ENCODE peak calls at places on chromosomes 3 and 15, in six cellular contexts. Q is neural progenitor cell, F is fibroblast of lung, O is left lung, W is right atrium auricular region, B is endothelial cell of umbilical vein. Y is an unnamed sample. For H3K4me1, the result is how much of the 10 kb centered on the place peaks cover.

GRCh38 chr3:4797201-4797600 is 182.0 kb upstream of the BHLHE40 start:
- DNase-seq in F (peak), O (no peak), Q (no peak), W (no peak), B (no peak), Y (no peak)

GRCh38 chr3:52705688-52706686 is at the start of the genes GLT8D1 and SPCS1:
- DNase-seq in Q (peak), F (peak), W (peak), B (peak), O (peak), Y (peak)

GRCh38 chr15:79863886-79864285 is 32.9 kb downstream of the MTHFS start:
- DNase-seq in B (peak), Q (no peak), W (no peak), O (no peak), F (no peak), Y (no peak)

GRCh38 chr3:136193273-136194043 is 2.7 kb downstream of the MSL2 start:
- DNase-seq in B (peak), F (peak), Q (no peak), O (no peak), W (no peak), Y (no peak)

GRCh38 chr3:186209810-186210752 is 101.2 kb upstream of the ETV5 start:
- DNase-seq in F (peak), B (no peak), W (no peak), Q (peak), O (no peak), Y (peak)

GRCh38 chr15:90291679-90292356 is 26.3 kb downstream of the NGRN start:
- DNase-seq in B (no peak), F (no peak), W (peak), O (no peak), Q (no peak), Y (no peak)

GRCh38 chr15:63025460-63025859 is 17.1 kb upstream of the TPM1 start:
- DNase-seq in B (no peak), Q (no peak), W (no peak), F (no peak), O (no peak), Y (no peak)

GRCh38 chr15:44541282-44541958 is 4.5 kb downstream of the EIF3J start:
- DNase-seq in W (no peak), Q (no peak), B (peak), O (no peak), F (peak), Y (no peak)

GRCh38 chr15:84582583-84583157 is 18.1 kb upstream of the ZSCAN2 start:
- DNase-seq in B (no peak), W (no peak), Q (no peak), O (no peak), F (no peak), Y (no peak)

GRCh38 chr3:4426782-4427344 is 40.2 kb downstream of the SUMF1 start:
- DNase-seq in B (peak), O (no peak), Q (no peak), W (no peak), F (peak), Y (no peak)

GRCh38 chr3:122414391-122414790 is 1.5 kb downstream of the WDR5B start:
- DNase-seq in B (no peak), Q (no peak), F (no peak), W (no peak), O (no peak), Y (no peak)

GRCh38 chr3:122415762-122416654 is at the start of gene WDR5B:
- DNase-seq in Q (peak), F (peak), W (peak), B (peak), O (peak), Y (peak)

GRCh38 chr3:122410639-122411038 is 5.2 kb downstream of the WDR5B start:
- DNase-seq in W (no peak), Q (no peak), F (no peak), O (no peak), B (no peak), Y (no peak)

GRCh38 chr3:122416966-122417365 is 1.1 kb upstream of the WDR5B start:
- DNase-seq in B (no peak), Q (peak), F (peak), O (no peak), W (no peak), Y (no peak)

DNA sequence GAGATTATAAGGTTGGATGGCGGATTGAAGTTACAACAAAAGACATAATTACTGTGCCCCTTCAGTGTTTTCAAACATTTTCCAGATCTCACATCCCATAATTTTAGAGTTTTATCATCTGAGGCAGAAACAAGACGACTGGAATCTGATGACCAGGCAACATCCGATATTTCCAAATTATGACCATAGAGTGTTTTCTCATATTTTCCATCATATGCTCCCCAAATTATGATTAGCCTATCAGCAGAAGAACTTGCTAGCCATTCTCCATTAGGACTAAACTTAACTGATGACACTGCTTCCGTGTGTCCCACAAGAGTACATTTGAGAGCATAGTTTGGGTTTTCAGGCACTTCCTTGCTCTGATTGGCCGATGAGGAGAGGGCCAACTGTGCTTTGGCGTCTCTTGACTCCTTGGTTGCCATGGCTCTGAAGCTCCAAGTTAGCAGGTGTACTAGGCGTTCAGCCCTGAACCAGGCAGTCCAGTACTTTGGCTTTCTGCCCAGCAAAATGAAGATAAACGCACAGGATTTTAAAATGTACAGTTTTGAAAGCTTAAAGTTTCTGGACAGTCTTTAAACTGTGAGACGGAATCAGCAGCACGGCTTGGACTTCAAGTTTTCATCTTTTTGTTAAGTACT is 638 bp downstream of the WDR5B start:
- DNase-seq in F (peak), W (no peak), Q (peak), B (peak), O (no peak), Y (peak)
- H3K27ac ChIP-seq in F (peak), W (peak), Q (no peak), B (peak), O (peak), Y (peak)

DNA sequence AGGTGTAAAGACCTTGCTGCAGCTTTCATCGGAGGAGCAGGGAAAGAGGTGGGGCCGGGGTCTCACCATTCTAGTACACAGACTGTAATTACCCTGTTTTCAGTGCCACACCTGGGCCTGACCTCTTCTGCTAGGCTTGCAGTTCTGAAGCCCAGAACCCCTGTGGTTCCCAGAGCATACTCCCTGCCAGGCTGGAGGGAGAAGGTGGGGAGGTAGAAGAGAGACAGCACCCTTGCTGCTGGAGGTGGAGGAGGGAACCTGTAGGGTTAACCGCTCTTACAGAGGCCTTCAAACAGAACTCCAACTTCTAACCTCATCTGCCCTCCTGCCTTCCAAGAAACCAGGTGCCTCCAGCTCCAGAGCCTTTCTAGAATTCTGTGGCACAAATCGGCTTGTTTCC is 27.0 kb downstream of the PCOLCE2 start:
- DNase-seq in B (no peak), F (no peak), Q (no peak), W (no peak), O (no peak), Y (no peak)
- H3K4me1 ChIP-seq in B (under half), F (under half), Q (under half), W (under half), O (under half), Y (under half)

GRCh38 chr3:183884437-183885296 is at the start of gene PARL:
- DNase-seq in B (peak), W (peak), F (peak), O (peak), Q (peak), Y (peak)
- H3K27ac ChIP-seq in B (peak), W (peak), F (peak), O (peak), Q (peak), Y (peak)

GRCh38 chr15:22956257-22956979 is 23.8 kb downstream of the CYFIP1 start:
- DNase-seq in Q (peak), F (peak), W (no peak), B (peak), O (no peak), Y (peak)

GRCh38 chr15:22954798-22955543 is 25.2 kb downstream of the CYFIP1 start:
- DNase-seq in F (no peak), Q (no peak), B (no peak), W (no peak), O (no peak), Y (peak)

GRCh38 chr15:22954326-22954725 is 25.8 kb downstream of the CYFIP1 start:
- DNase-seq in Q (no peak), F (no peak), W (no peak), B (no peak), O (no peak), Y (peak)

GRCh38 chr15:22956980-22957264 is 23.2 kb downstream of the CYFIP1 start:
- DNase-seq in W (no peak), F (no peak), Q (no peak), B (no peak), O (no peak), Y (peak)

GRCh38 chr15:22955544-22956085 is 24.6 kb downstream of the CYFIP1 start:
- DNase-seq in O (no peak), Q (no peak), F (no peak), W (no peak), B (no peak), Y (peak)
- H3K4me1 ChIP-seq in O (half or more), Q (under half), F (under half), W (under half), B (under half), Y (half or more)

DNA sequence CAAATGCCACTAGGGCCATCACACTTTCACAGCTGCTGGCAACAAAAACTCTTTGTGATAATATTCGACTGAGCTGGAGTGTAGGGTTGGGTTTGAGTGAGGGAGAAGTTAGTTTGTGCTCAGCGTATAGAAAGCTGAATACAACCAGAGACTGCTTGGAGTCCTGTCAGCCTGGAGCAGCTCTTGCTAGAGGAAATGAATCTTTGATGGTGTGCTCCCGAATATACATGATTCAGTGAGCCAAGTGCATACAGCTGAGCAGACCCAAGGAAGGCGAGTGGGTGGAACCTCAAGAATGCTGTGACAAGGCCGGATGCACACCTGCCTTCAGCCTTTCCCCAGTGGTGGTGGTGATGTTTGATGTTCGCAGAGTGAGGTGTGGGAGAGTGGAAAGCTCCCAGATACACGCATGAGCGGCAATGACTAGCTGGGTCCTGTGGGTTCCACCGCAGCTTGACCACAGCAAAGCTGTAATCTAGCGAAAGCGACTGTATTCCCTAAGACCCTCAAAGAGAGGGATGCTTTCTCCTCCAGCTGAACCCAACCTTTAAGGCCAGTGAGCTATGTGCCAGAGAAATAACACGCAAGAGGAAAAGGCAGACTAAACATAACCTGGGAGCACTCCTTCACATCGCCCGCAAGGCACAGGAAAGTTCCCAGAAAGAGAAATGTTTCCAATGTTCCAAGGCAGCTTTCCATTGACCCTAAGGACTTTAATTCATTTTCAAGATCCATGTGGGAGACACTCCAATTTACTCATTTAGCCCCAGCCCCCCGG is 1.2 kb downstream of the ARHGEF3 start:
- DNase-seq in O (no peak), W (no peak), F (no peak), Q (no peak), B (peak), Y (no peak)
- H3K27ac ChIP-seq in O (peak), W (peak), F (no peak), Q (no peak), B (peak), Y (peak)

GRCh38 chr15:74382004-74382816 is 14.8 kb upstream of the CYP11A1 start:
- DNase-seq in B (peak), W (peak), Q (peak), F (peak), O (peak), Y (peak)

GRCh38 chr15:74383286-74383685 is 15.8 kb upstream of the CYP11A1 start:
- DNase-seq in Q (no peak), F (no peak), O (no peak), B (no peak), W (no peak), Y (no peak)

GRCh38 chr15:74384566-74385441 is 17.4 kb upstream of the CYP11A1 start:
- DNase-seq in O (peak), Q (no peak), W (no peak), F (no peak), B (peak), Y (no peak)

GRCh38 chr15:74385442-74386132 is 18.1 kb upstream of the CYP11A1 start:
- DNase-seq in O (no peak), W (no peak), B (peak), F (no peak), Q (no peak), Y (no peak)

DNA sequence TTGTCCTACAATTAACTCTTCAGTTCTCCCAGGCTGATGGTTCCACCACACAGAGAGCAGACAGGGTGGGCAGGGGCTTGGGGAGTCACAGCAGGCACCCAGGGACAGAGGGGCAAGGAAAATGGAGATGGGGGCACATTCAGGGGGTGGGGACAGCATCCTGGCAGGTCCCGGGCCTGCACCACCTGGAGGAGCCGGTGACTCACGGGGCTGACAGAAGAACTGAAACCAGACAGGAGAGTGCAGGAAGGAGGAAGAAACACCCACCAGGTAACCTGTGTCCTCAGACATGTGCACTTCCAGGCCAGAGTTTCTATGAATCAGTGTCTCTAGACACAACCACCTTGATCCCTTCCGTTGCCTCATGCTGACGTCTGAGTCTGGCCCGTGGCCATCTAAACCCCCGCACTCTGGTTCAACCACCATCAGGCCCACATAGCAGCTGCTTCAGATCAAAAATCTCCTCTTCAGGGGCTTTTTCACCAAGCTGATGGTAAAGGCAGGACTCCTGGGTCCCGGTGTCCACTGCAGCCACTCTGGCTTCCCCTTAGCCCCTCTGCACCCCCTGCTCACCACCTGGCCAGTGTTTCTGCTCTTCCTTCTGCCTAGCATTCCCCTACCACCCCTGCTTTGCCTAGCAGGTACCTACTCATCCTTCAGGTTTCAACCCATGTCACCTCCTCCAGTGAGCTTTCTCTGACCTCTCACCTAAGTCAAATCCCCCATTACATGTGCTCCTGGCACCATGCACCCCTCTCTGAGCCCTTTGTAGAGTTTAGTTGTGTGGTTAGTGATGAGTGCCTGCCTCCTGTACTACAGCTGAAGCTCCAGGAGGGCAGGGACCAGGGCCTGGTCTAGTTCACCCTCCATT is 16.5 kb upstream of the CYP11A1 start:
- DNase-seq in W (no peak), B (no peak), F (no peak), O (peak), Q (no peak), Y (no peak)
- H3K4me1 ChIP-seq in W (under half), B (under half), F (under half), O (under half), Q (under half), Y (under half)

GRCh38 chr15:67085818-67086649 is 20.6 kb downstream of the SMAD3 start:
- DNase-seq in W (no peak), B (no peak), O (no peak), Q (no peak), F (peak), Y (no peak)

GRCh38 chr15:67085237-67085817 is 19.9 kb downstream of the SMAD3 start:
- DNase-seq in O (no peak), Q (no peak), B (no peak), W (no peak), F (no peak), Y (no peak)

GRCh38 chr15:67087507-67088172 is 22.2 kb downstream of the SMAD3 start:
- DNase-seq in F (no peak), Q (no peak), B (no peak), O (no peak), W (no peak), Y (no peak)

GRCh38 chr15:67084561-67084960 is 19.2 kb downstream of the SMAD3 start:
- DNase-seq in W (no peak), F (no peak), O (no peak), Q (no peak), B (no peak), Y (no peak)

GRCh38 chr15:67086650-67086941 is 21.2 kb downstream of the SMAD3 start:
- DNase-seq in Q (no peak), B (no peak), F (no peak), W (no peak), O (no peak), Y (no peak)
- H3K27ac ChIP-seq in Q (no peak), B (no peak), F (peak), W (no peak), O (no peak), Y (no peak)

DNA sequence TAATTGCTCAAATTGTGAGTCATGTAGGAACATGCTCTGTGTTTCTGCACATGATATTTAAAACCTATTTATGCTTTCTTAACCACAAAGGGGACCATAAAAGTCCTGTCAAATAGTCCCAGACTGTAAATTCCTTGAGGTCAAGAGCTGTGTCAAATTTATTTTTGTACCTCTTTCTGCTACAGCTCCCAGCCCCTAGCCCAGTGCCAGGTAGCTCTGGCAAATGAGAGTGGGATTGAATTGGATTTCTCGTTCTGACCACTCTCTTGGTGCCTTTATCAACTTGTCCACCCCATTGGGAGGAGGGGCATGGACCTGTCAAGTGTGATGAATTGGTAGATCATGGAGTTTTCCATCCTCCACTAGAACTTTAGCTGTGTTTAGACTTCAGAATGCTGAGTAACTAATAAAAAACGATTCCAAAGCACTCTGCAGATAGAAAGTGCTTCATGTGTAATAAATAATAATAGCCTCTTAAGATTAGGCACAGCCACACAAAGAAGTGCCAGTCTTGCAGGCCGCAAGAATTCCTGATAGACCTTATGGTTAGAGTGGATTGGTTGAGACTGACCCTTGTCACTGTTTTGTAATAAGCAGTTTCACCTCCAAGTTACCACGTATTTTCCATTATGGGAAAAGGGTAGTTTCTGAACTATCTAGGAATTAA is 120.4 kb downstream of the LPP start:
- DNase-seq in B (no peak), Q (no peak), W (no peak), F (peak), O (no peak), Y (no peak)
- H3K4me1 ChIP-seq in B (under half), Q (under half), W (under half), F (under half), O (under half), Y (half or more)

DNA sequence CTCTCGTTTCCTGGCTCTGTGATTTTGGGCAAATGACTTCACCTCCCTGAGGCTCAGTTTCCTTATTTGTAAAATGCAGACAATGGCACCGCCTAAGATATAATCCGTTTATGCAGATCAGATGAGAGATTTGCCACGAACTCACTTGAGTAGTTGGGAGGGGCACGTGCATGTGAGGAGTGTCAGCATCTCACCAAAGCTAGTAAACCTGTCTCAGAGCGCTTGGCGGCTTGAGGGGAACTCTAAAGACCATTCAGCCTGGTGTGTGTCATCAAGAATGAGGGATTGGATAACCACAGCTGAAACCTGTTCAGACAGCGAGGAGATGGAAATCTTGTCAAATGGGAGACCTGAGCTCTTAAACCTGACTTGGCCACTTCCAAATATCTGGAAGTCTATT is 48.7 kb downstream of the BDH1 start:
- DNase-seq in F (no peak), B (no peak), Q (no peak), W (no peak), O (peak), Y (no peak)
- H3K27ac ChIP-seq in F (no peak), B (no peak), Q (no peak), W (no peak), O (no peak), Y (no peak)

Y was measured in sigmoid colon.